ENCODE peak calls at places on chromosomes 11 and 22, in six cellular contexts. R is AG10803, H is epithelial cell of esophagus, E is NB4, S is left ventricle myocardium inferior, U is mammary epithelial cell. M is an unnamed sample.

GRCh38 chr11:66619080-66619554 is 2.7 kb downstream of the RBM14 start:
- DNase-seq in H (peak), S (no peak), E (peak), U (peak), R (peak), M (no peak)

GRCh38 chr11:18720811-18721575 is 5.0 kb downstream of the IGSF22 start:
- DNase-seq in U (peak), H (peak), E (no peak), S (peak), R (peak), M (peak)

GRCh38 chr11:16669799-16670415 is 68.5 kb upstream of the C11orf58 start:
- DNase-seq in S (no peak), E (peak), U (peak), H (peak), R (no peak), M (peak)

GRCh38 chr11:8442301-8442700 is 151.7 kb downstream of the STK33 start:
- DNase-seq in E (peak), U (no peak), S (no peak), H (no peak), R (no peak), M (no peak)

GRCh38 chr11:123235117-123235686 is 40.2 kb upstream of the CLMP start:
- DNase-seq in E (peak), R (no peak), S (peak), U (no peak), H (no peak), M (no peak)

GRCh38 chr11:121451178-121451981 is 734 bp upstream of the SORL1 start:
- DNase-seq in S (no peak), R (no peak), H (no peak), U (no peak), E (peak), M (no peak)

GRCh38 chr11:334264-335033 is 13.8 kb upstream of the IFITM3 start:
- DNase-seq in R (no peak), E (peak), S (no peak), U (no peak), H (no peak), M (no peak)

GRCh38 chr22:30970356-30970746 is 1.3 kb downstream of the TUG1 start:
- DNase-seq in R (no peak), E (no peak), S (no peak), H (no peak), U (no peak), M (no peak)

GRCh38 chr11:26992031-26992541 is 1.8 kb upstream of the FIBIN start:
- DNase-seq in E (peak), S (no peak), U (peak), R (peak), H (peak), M (no peak)

GRCh38 chr11:104073950-104074349 is 37.5 kb downstream of the DDI1 start:
- DNase-seq in R (peak), H (peak), E (peak), U (peak), S (no peak), M (no peak)

GRCh38 chr22:31853736-31854500 is 90.4 kb upstream of the YWHAH start:
- DNase-seq in S (no peak), E (no peak), R (no peak), U (no peak), H (no peak), M (no peak)

GRCh38 chr11:16770016-16770415 is 31.6 kb downstream of the C11orf58 start:
- DNase-seq in E (no peak), R (no peak), U (no peak), H (no peak), S (no peak), M (no peak)

GRCh38 chr11:40315122-40315521 is 1144.3 kb downstream of the LRRC4C start:
- DNase-seq in R (no peak), S (no peak), H (no peak), E (no peak), U (no peak), M (no peak)

GRCh38 chr11:31834237-31834636 is 23.1 kb upstream of the PAX6 start:
- DNase-seq in R (no peak), S (no peak), U (no peak), E (no peak), H (no peak), M (no peak)

GRCh38 chr11:128717581-128717980 is 23.7 kb downstream of the FLI1 start:
- DNase-seq in U (no peak), S (no peak), E (no peak), H (no peak), R (no peak), M (no peak)

GRCh38 chr11:22769081-22769480 is 60.5 kb downstream of the SVIP start:
- DNase-seq in S (no peak), H (peak), E (no peak), R (no peak), U (peak), M (no peak)

GRCh38 chr11:134118016-134118415 is 49.1 kb downstream of the JAM3 start:
- DNase-seq in R (no peak), H (peak), S (no peak), U (no peak), E (no peak), M (no peak)

GRCh38 chr11:35237860-35238715 is 99.1 kb downstream of the CD44 start:
- DNase-seq in E (peak), H (peak), R (no peak), U (no peak), S (no peak), M (no peak)

GRCh38 chr22:31923166-31923565 is 21.2 kb upstream of the YWHAH start:
- DNase-seq in U (no peak), E (peak), R (no peak), S (peak), H (no peak), M (no peak)

GRCh38 chr11:125995313-125995712 is 49.5 kb downstream of the VSIG10L2 start:
- DNase-seq in U (no peak), E (no peak), R (no peak), S (no peak), H (no peak), M (no peak)

GRCh38 chr11:125976156-125976555 is 30.3 kb downstream of the VSIG10L2 start:
- DNase-seq in H (peak), S (no peak), U (peak), E (no peak), R (no peak), M (no peak)

GRCh38 chr11:112785104-112785503 is 176.1 kb upstream of the NCAM1 start:
- DNase-seq in E (no peak), S (no peak), U (no peak), R (peak), H (no peak), M (no peak)

GRCh38 chr11:77884186-77884828 is 63.4 kb downstream of the AAMDC start:
- DNase-seq in U (no peak), S (no peak), R (peak), H (no peak), E (no peak), M (no peak)

GRCh38 chr11:98260983-98261382 is 759.8 kb upstream of the CNTN5 start:
- DNase-seq in H (peak), E (no peak), S (no peak), U (no peak), R (no peak), M (no peak)

GRCh38 chr11:105296386-105296785 is 156.8 kb upstream of the CARD18 start:
- DNase-seq in U (no peak), H (no peak), S (no peak), E (no peak), R (no peak), M (no peak)

GRCh38 chr11:111718436-111719325 is 47.5 kb downstream of the PPP2R1B start:
- DNase-seq in R (no peak), U (peak), E (no peak), H (peak), S (no peak), M (no peak)

GRCh38 chr22:35617137-35617755 is at the start of gene MB:
- DNase-seq in E (no peak), R (no peak), S (peak), U (no peak), H (no peak), M (no peak)

GRCh38 chr11:118060081-118060661 is 16.7 kb upstream of the TMPRSS4 start:
- DNase-seq in E (no peak), S (no peak), H (no peak), R (no peak), U (no peak), M (no peak)

GRCh38 chr22:41939981-41940852 is 6.7 kb downstream of the CENPM start:
- DNase-seq in E (peak), R (no peak), S (no peak), H (peak), U (no peak), M (no peak)

GRCh38 chr11:47272706-47273105 is 2.8 kb downstream of the MADD start:
- DNase-seq in U (no peak), E (peak), R (peak), H (no peak), S (no peak), M (no peak)

GRCh38 chr11:47269829-47270305 is at the start of gene MADD:
- DNase-seq in U (peak), S (peak), H (peak), R (peak), E (peak), M (no peak)

GRCh38 chr11:47270331-47271271 is 668 bp downstream of the MADD start:
- DNase-seq in S (no peak), U (peak), H (peak), E (peak), R (peak), M (no peak)

GRCh38 chr11:47271961-47272661 is 2.2 kb downstream of the MADD start:
- DNase-seq in S (peak), U (no peak), E (peak), H (no peak), R (no peak), M (no peak)

GRCh38 chr11:47271328-47271727 is 1.4 kb downstream of the MADD start:
- DNase-seq in S (no peak), H (no peak), R (no peak), U (no peak), E (peak), M (no peak)
- H3K4me3 ChIP-seq in S (peak), H (no peak), R (peak), U (peak), E (peak), M (peak)

GRCh38 chr22:33299245-33299956 is 241.2 kb upstream of the SYN3 start:
- DNase-seq in H (no peak), S (no peak), E (peak), U (no peak), R (no peak), M (no peak)
- TF ChIP-seq CTCF in H (no peak), S (no peak), E (no peak), U (no peak), R (no peak), M (no peak)

GRCh38 chr22:39117585-39118191 is 20.6 kb downstream of the APOBEC3H start:
- DNase-seq in S (no peak), R (peak), U (peak), E (peak), H (peak), M (no peak)
- H3K4me3 ChIP-seq in S (no peak), R (no peak), U (no peak), E (no peak), H (no peak), M (no peak)

GRCh38 chr11:64803163-64803845 is at the start of gene MAP4K2:
- DNase-seq in U (peak), R (peak), E (peak), S (peak), H (peak), M (peak)

GRCh38 chr11:64799925-64800632 is 2.9 kb downstream of the MAP4K2 start:
- DNase-seq in R (no peak), U (no peak), S (no peak), E (peak), H (no peak), M (no peak)

GRCh38 chr11:64800633-64801464 is 2.2 kb downstream of the MAP4K2 start:
- DNase-seq in E (no peak), S (no peak), H (no peak), R (no peak), U (no peak), M (no peak)

GRCh38 chr11:64802370-64803162 is 448 bp downstream of the MAP4K2 start:
- DNase-seq in R (no peak), S (peak), E (no peak), H (no peak), U (no peak), M (no peak)

GRCh38 chr11:64801591-64802369 is 1.2 kb downstream of the MAP4K2 start:
- DNase-seq in H (no peak), U (no peak), E (peak), S (no peak), R (no peak), M (no peak)
- TF ChIP-seq CTCF in H (no peak), U (no peak), E (no peak), S (no peak), R (no peak), M (no peak)